ENCODE peak calls at places on chromosomes 7 and 10, in nine cellular contexts. R is upper lobe of right lung, O is GM12878, U is GM23338, K is gastrocnemius medialis, S is SJCRH30, Q is endodermal cell, Y is HCT116, V is fibroblast of lung. I is an unnamed sample.

GRCh38 chr7:836429-836828 is 4.2 kb downstream of the SUN1 start:
- DNase-seq in R (no peak), O (no peak), U (peak), K (no peak), S (no peak), Q (peak), Y (peak), V (peak), I (no peak)

GRCh38 chr7:21939136-21939857 is 6.4 kb downstream of the CDCA7L start:
- DNase-seq in R (no peak), O (peak), U (no peak), K (no peak), S (no peak), Q (no peak), Y (no peak), V (peak), I (no peak)

GRCh38 chr10:112383325-112383724 is 9.4 kb downstream of the ACSL5 start:
- DNase-seq in R (no peak), O (no peak), U (no peak), K (no peak), S (no peak), Q (no peak), Y (peak), V (peak), I (no peak)

GRCh38 chr7:45662540-45663166 is 88.5 kb downstream of the ADCY1 start:
- DNase-seq in R (no peak), O (no peak), U (no peak), K (no peak), S (no peak), Q (peak), Y (no peak), V (no peak), I (no peak)

GRCh38 chr10:64385355-64385754 is 864.2 kb downstream of the REEP3 start:
- DNase-seq in R (no peak), O (no peak), U (peak), K (no peak), S (no peak), Q (peak), Y (no peak), V (no peak), I (no peak)

GRCh38 chr7:123148813-123149212 is 51.0 kb downstream of the SLC13A1 start:
- DNase-seq in R (no peak), O (no peak), U (no peak), K (no peak), S (no peak), Q (no peak), Y (no peak), V (no peak), I (no peak)

GRCh38 chr7:154698726-154699291 is 304.1 kb downstream of the PAXIP1 start:
- DNase-seq in R (no peak), O (no peak), U (no peak), K (no peak), S (peak), Q (peak), Y (no peak), V (peak), I (no peak)

GRCh38 chr10:113458944-113459343 is 93.9 kb upstream of the HABP2 start:
- DNase-seq in R (no peak), O (no peak), U (no peak), K (no peak), S (no peak), Q (no peak), Y (no peak), V (no peak), I (no peak)

GRCh38 chr7:519974-520458 is 370 bp upstream of the PDGFA start:
- DNase-seq in R (peak), O (no peak), U (peak), K (no peak), S (no peak), Q (peak), Y (no peak), V (peak), I (no peak)

GRCh38 chr10:61346946-61347345 is 106.2 kb downstream of the TMEM26 start:
- DNase-seq in R (no peak), O (no peak), U (no peak), K (no peak), S (no peak), Q (no peak), Y (no peak), V (no peak), I (no peak)

GRCh38 chr10:132610071-132610701 is 72.6 kb downstream of the INPP5A start:
- DNase-seq in R (peak), O (no peak), U (no peak), K (no peak), S (no peak), Q (peak), Y (no peak), V (no peak), I (no peak)

GRCh38 chr10:132611026-132611910 is 73.7 kb downstream of the INPP5A start:
- DNase-seq in R (peak), O (no peak), U (no peak), K (no peak), S (no peak), Q (no peak), Y (no peak), V (no peak), I (no peak)

GRCh38 chr10:132613566-132614348 is 76.2 kb downstream of the INPP5A start:
- DNase-seq in R (peak), O (no peak), U (no peak), K (no peak), S (no peak), Q (no peak), Y (no peak), V (no peak), I (no peak)

GRCh38 chr10:132612571-132613504 is 75.3 kb downstream of the INPP5A start:
- DNase-seq in R (peak), O (no peak), U (no peak), K (no peak), S (peak), Q (no peak), Y (no peak), V (no peak), I (no peak)

DNA sequence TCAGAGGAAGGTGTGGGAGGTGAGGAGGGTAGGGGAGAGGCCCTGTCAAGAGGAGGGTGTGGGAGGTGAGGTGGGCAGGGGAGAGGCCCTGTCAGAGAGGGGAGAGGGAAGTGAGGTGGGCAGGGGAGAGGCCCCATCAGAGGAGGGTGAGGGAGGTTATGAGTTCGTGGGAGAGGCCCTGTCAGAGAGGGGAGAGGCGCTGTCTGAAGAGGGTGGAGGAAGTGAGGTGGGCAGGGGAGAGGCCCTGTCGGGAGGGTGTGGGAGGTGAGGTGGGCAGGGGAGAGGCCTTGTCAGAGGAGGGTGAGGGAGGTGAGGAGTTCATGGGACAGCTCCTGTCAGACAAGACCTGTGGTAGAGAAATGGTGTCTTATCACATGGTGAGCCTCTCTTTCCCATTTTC is 74.4 kb downstream of the INPP5A start:
- DNase-seq in R (peak), O (no peak), U (no peak), K (no peak), S (no peak), Q (no peak), Y (no peak), V (no peak), I (no peak)
- H3K27ac ChIP-seq in R (no peak), O (no peak), U (no peak), K (no peak), S (no peak), Q (no peak), Y (no peak), V (no peak), I (no peak)

DNA sequence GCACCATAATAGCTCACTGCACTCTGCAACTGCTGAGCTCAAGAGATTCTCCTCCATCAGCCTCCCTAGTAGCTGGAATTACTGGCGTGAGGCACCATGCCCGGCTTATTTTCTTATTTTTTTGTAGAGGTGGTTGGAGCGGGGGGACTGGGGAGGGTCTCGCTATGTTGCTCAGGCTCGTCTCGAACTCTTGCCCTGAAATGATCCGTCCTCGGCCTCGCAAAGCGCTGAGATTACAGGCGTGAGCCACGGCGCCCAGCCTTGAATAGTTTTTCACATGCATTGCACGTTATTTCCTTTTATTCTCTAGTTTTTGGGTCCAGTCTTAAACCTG is 526 bp upstream of the LAMTOR4 start:
- DNase-seq in R (no peak), O (no peak), U (no peak), K (no peak), S (no peak), Q (no peak), Y (no peak), V (no peak), I (no peak)
- H3K4me3 ChIP-seq in R (peak), O (peak), U (peak), K (peak), S (peak), Q (peak), Y (peak), V (peak), I (no peak)

GRCh38 chr10:102241037-102241443 is 272 bp downstream of the PITX3 start:
- DNase-seq in R (no peak), O (no peak), U (no peak), K (no peak), S (no peak), Q (no peak), Y (no peak), V (no peak), I (peak)

GRCh38 chr10:102243304-102243703 is 2.0 kb upstream of the PITX3 start:
- DNase-seq in R (no peak), O (no peak), U (no peak), K (no peak), S (no peak), Q (no peak), Y (no peak), V (peak), I (no peak)

GRCh38 chr10:102242118-102242485 is 790 bp upstream of the PITX3 start:
- DNase-seq in R (no peak), O (no peak), U (peak), K (no peak), S (peak), Q (no peak), Y (no peak), V (no peak), I (no peak)

GRCh38 chr10:102240467-102241036 is 760 bp downstream of the PITX3 start:
- DNase-seq in R (no peak), O (no peak), U (peak), K (no peak), S (peak), Q (peak), Y (no peak), V (no peak), I (no peak)

GRCh38 chr10:102241444-102242117 is at the start of gene PITX3:
- DNase-seq in R (peak), O (no peak), U (peak), K (peak), S (peak), Q (peak), Y (peak), V (peak), I (peak)
- H3K27ac ChIP-seq in R (no peak), O (no peak), U (no peak), K (peak), S (peak), Q (no peak), Y (no peak), V (no peak), I (no peak)

GRCh38 chr10:5448333-5449048 is 36.1 kb downstream of the NET1 start:
- DNase-seq in R (no peak), O (no peak), U (no peak), K (no peak), S (no peak), Q (no peak), Y (no peak), V (no peak), I (no peak)
- H3K4me3 ChIP-seq in R (peak), O (no peak), U (peak), K (peak), S (peak), Q (peak), Y (no peak), V (peak), I (peak)

GRCh38 chr7:151240536-151240935 is 8.0 kb downstream of the SMARCD3 start:
- DNase-seq in R (no peak), O (no peak), U (no peak), K (no peak), S (no peak), Q (no peak), Y (no peak), V (no peak), I (no peak)
- H3K27ac ChIP-seq in R (no peak), O (no peak), U (no peak), K (peak), S (no peak), Q (no peak), Y (peak), V (no peak), I (no peak)

GRCh38 chr7:117830422-117830954 is 42.8 kb downstream of the CTTNBP2 start:
- DNase-seq in R (no peak), O (no peak), U (no peak), K (peak), S (no peak), Q (no peak), Y (no peak), V (no peak), I (no peak)
- H3K4me3 ChIP-seq in R (no peak), O (no peak), U (no peak), K (no peak), S (no peak), Q (no peak), Y (no peak), V (no peak), I (no peak)

GRCh38 chr10:26711324-26711723 is 13.8 kb downstream of the PDSS1 start:
- DNase-seq in R (no peak), O (no peak), U (no peak), K (no peak), S (no peak), Q (no peak), Y (no peak), V (no peak), I (no peak)

GRCh38 chr10:26714385-26714784 is 16.9 kb downstream of the PDSS1 start:
- DNase-seq in R (no peak), O (no peak), U (no peak), K (no peak), S (no peak), Q (no peak), Y (no peak), V (no peak), I (no peak)

GRCh38 chr10:26717476-26717875 is 20.0 kb downstream of the PDSS1 start:
- DNase-seq in R (no peak), O (no peak), U (no peak), K (no peak), S (no peak), Q (no peak), Y (no peak), V (no peak), I (no peak)

DNA sequence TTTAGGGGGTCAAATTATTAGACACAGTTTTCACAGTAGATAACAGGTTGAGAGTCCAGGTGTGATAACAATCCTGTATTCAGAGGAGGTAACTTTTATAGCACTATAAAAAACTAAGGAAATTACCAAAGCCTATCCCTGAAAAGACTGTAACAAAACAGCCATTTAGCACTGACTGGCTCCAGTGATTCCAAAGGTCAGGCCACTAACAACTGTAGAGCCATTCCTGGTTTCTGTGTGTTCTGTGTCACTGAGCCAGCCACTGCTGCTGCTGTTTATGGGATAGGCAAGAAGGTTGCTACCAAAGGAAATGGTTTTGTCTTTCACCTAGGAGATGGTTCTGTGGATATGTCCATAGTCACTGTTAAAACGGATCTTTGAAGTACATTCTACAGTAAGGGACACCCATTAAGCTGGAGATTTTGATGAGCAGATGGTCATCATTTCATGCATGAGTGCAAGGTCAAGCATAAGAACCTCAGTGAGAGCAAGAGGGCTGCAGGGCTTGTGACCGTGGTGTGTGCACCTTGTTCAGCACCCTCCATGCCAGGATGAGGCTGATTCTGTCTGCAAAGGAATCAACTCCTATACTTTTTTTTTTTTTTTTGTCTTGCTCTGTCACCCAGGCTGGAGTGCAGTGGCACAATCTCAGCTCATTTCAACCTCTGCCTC is 17.5 kb downstream of the PDSS1 start:
- DNase-seq in R (no peak), O (no peak), U (no peak), K (no peak), S (no peak), Q (no peak), Y (no peak), V (no peak), I (no peak)
- H3K27ac ChIP-seq in R (no peak), O (no peak), U (no peak), K (no peak), S (no peak), Q (no peak), Y (no peak), V (no peak), I (no peak)

I was measured in tibial nerve.